ENCODE peak calls at places on chromosomes 5 and 9, in seven cellular contexts. One of them, this sample, is unnamed.

GRCh38 chr5:83313431-83313830 is 158.1 kb upstream of the VCAN start:
- DNase-seq in endothelial cell of umbilical vein: no peak
- DNase-seq in stomach: no peak
- DNase-seq in GM12892: no peak
- DNase-seq in transverse colon: no peak
- DNase-seq in GM23338: no peak
- DNase-seq in HCT116: no peak
- DNase-seq in this sample: no peak

GRCh38 chr9:98080780-98081179 is 24.2 kb downstream of the NANS start:
- DNase-seq in endothelial cell of umbilical vein: no peak
- DNase-seq in stomach: no peak
- DNase-seq in GM12892: no peak
- DNase-seq in transverse colon: no peak
- DNase-seq in GM23338: no peak
- DNase-seq in HCT116: no peak
- DNase-seq in this sample: no peak

GRCh38 chr5:34905564-34905963 is 9.7 kb downstream of the RAD1 start:
- DNase-seq in endothelial cell of umbilical vein: peak
- DNase-seq in stomach: no peak
- DNase-seq in GM12892: no peak
- DNase-seq in transverse colon: no peak
- DNase-seq in GM23338: peak
- DNase-seq in HCT116: no peak
- DNase-seq in this sample: no peak

GRCh38 chr5:175747539-175748060 is 89.7 kb downstream of the HRH2 start:
- DNase-seq in endothelial cell of umbilical vein: no peak
- DNase-seq in stomach: no peak
- DNase-seq in GM12892: no peak
- DNase-seq in transverse colon: no peak
- DNase-seq in GM23338: no peak
- DNase-seq in HCT116: no peak
- DNase-seq in this sample: no peak

GRCh38 chr5:93022211-93022610 is 558.8 kb downstream of the NR2F1-AS1 start:
- DNase-seq in endothelial cell of umbilical vein: no peak
- DNase-seq in stomach: no peak
- DNase-seq in GM12892: no peak
- DNase-seq in transverse colon: no peak
- DNase-seq in GM23338: no peak
- DNase-seq in HCT116: no peak
- DNase-seq in this sample: no peak

GRCh38 chr5:23412011-23412410 is 95.4 kb upstream of the PRDM9 start:
- DNase-seq in endothelial cell of umbilical vein: no peak
- DNase-seq in stomach: no peak
- DNase-seq in GM12892: no peak
- DNase-seq in transverse colon: no peak
- DNase-seq in GM23338: no peak
- DNase-seq in HCT116: no peak
- DNase-seq in this sample: no peak

GRCh38 chr5:2011481-2012411 is 129.0 kb upstream of the IRX4 start:
- DNase-seq in endothelial cell of umbilical vein: no peak
- DNase-seq in stomach: no peak
- DNase-seq in GM12892: no peak
- DNase-seq in transverse colon: no peak
- DNase-seq in GM23338: no peak
- DNase-seq in HCT116: no peak
- DNase-seq in this sample: no peak

GRCh38 chr5:56019306-56020272 is 24.8 kb upstream of the IL6ST start:
- DNase-seq in endothelial cell of umbilical vein: no peak
- DNase-seq in stomach: no peak
- DNase-seq in GM12892: no peak
- DNase-seq in transverse colon: no peak
- DNase-seq in GM23338: no peak
- DNase-seq in HCT116: no peak
- DNase-seq in this sample: no peak

GRCh38 chr5:112192886-112193285 is 226.2 kb downstream of the EPB41L4A start:
- DNase-seq in endothelial cell of umbilical vein: no peak
- DNase-seq in stomach: no peak
- DNase-seq in GM12892: no peak
- DNase-seq in transverse colon: no peak
- DNase-seq in GM23338: no peak
- DNase-seq in HCT116: no peak
- DNase-seq in this sample: no peak

GRCh38 chr5:56490971-56491468 is 257.9 kb upstream of the ANKRD55 start:
- DNase-seq in endothelial cell of umbilical vein: no peak
- DNase-seq in stomach: no peak
- DNase-seq in GM12892: no peak
- DNase-seq in transverse colon: no peak
- DNase-seq in GM23338: no peak
- DNase-seq in HCT116: peak
- DNase-seq in this sample: peak

GRCh38 chr5:31283326-31283725 is 89.8 kb downstream of the CDH6 start:
- DNase-seq in endothelial cell of umbilical vein: no peak
- DNase-seq in stomach: no peak
- DNase-seq in GM12892: no peak
- DNase-seq in transverse colon: no peak
- DNase-seq in GM23338: no peak
- DNase-seq in HCT116: no peak
- DNase-seq in this sample: no peak

GRCh38 chr5:31280210-31280609 is 86.7 kb downstream of the CDH6 start:
- DNase-seq in endothelial cell of umbilical vein: no peak
- DNase-seq in stomach: no peak
- DNase-seq in GM12892: no peak
- DNase-seq in transverse colon: no peak
- DNase-seq in GM23338: no peak
- DNase-seq in HCT116: no peak
- DNase-seq in this sample: no peak

DNA sequence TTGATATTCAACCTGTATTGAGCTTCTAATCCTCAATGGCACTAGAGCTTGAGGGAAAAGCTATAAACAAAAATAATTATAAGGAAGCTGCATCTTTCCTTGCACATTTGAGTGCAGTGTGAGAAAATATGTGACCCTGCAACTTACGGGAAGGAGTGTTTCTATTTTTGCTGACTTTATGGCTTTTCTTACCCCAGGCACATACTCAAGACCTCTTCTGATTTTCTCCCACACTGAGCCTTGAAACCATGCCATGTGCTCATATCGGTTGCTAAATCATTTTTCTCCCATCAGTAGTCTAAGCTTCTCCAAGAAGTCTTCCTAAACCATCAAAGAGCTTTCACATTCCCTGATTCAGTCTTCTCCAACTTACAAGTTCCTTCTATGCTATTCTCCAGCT is 91.5 kb downstream of the CDH6 start:
- DNase-seq in endothelial cell of umbilical vein: no peak
- DNase-seq in stomach: no peak
- DNase-seq in GM12892: no peak
- DNase-seq in transverse colon: no peak
- DNase-seq in GM23338: no peak
- DNase-seq in HCT116: no peak
- DNase-seq in this sample: no peak
- TF ChIP-seq POLR2AphosphoS5 in endothelial cell of umbilical vein: no peak
- TF ChIP-seq POLR2AphosphoS5 in stomach: no peak
- TF ChIP-seq POLR2AphosphoS5 in GM12892: no peak
- TF ChIP-seq POLR2AphosphoS5 in transverse colon: no peak
- TF ChIP-seq POLR2AphosphoS5 in GM23338: no peak
- TF ChIP-seq POLR2AphosphoS5 in HCT116: no peak
- TF ChIP-seq POLR2AphosphoS5 in this sample: no peak

DNA sequence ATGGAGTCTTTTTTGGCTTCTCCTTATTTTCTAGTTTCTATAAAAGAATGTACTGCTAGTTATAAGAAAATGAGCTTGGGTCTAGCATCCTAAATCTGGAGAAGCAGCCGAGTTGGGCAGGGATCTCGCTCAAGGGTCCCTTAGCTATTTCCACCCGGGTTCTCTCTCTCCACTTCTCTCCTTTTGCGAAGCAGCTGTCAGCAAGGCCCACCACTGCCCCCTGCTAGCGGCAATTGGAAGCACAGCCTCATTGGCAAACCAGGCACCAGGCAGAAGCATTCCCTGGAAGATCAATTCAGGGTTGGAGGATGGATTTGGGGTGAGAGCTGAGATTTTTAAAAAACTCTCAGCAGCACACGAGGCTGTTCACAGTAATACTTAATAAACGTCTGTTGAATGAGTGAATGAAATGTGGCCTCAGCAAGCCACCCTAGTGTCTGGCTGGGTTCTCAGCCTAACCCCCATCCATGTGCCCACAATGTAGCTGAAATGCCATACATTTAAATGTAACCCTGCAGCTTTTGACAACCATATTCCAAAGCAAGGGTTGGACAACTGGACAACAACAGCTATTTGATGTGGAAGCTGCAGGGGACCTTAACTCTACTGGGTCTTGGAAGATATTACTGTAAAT is 34.6 kb upstream of the TNIP1 start:
- DNase-seq in endothelial cell of umbilical vein: peak
- DNase-seq in stomach: peak
- DNase-seq in GM12892: peak
- DNase-seq in transverse colon: peak
- DNase-seq in GM23338: peak
- DNase-seq in HCT116: peak
- DNase-seq in this sample: peak
- TF ChIP-seq POLR2AphosphoS5 in endothelial cell of umbilical vein: no peak
- TF ChIP-seq POLR2AphosphoS5 in stomach: no peak
- TF ChIP-seq POLR2AphosphoS5 in GM12892: no peak
- TF ChIP-seq POLR2AphosphoS5 in transverse colon: no peak
- TF ChIP-seq POLR2AphosphoS5 in GM23338: no peak
- TF ChIP-seq POLR2AphosphoS5 in HCT116: no peak
- TF ChIP-seq POLR2AphosphoS5 in this sample: peak

DNA sequence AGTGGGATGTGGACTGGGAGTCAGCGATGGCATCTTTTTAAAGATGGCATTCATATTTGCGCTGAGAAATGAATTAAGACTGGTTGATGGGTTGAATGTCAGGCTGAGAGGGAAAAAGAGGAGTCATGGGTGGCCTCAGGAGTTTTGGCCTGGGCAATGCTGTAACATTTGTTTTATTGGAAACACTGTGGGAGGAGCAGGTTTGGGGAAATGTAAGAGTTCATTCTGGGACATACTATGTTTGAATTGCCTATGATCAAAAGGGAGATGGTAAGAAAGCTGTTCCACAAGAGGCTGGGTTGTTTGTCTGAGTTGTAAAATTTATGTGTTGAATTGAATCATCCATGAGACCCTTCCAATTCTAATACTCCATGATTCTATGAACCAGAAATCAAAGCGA is 194.4 kb downstream of the PLK2 start:
- DNase-seq in endothelial cell of umbilical vein: no peak
- DNase-seq in stomach: no peak
- DNase-seq in GM12892: no peak
- DNase-seq in transverse colon: no peak
- DNase-seq in GM23338: no peak
- DNase-seq in HCT116: no peak
- DNase-seq in this sample: no peak
- TF ChIP-seq POLR2AphosphoS5 in endothelial cell of umbilical vein: no peak
- TF ChIP-seq POLR2AphosphoS5 in stomach: no peak
- TF ChIP-seq POLR2AphosphoS5 in GM12892: no peak
- TF ChIP-seq POLR2AphosphoS5 in transverse colon: no peak
- TF ChIP-seq POLR2AphosphoS5 in GM23338: no peak
- TF ChIP-seq POLR2AphosphoS5 in HCT116: no peak
- TF ChIP-seq POLR2AphosphoS5 in this sample: no peak

DNA sequence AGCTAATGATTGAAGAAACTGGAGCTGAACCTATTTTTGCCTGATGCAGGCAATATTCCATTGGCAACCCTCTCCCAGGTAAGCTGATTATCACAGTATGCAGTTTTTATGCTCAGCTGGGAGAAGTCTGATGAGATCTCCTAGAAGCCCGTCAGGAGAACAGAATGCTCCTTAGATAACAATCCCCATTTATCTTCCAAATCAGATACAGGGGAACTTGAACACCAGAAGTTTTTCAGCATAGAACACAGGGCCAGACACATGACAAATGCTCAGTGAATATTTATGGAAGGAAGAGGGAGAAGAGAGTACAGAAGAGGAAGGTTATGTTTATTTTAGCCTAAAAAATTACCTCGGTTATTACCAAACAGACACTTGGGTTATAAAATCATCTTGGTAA is 37.9 kb downstream of the CFAP90 start:
- DNase-seq in endothelial cell of umbilical vein: no peak
- DNase-seq in stomach: no peak
- DNase-seq in GM12892: no peak
- DNase-seq in transverse colon: no peak
- DNase-seq in GM23338: no peak
- DNase-seq in HCT116: no peak
- DNase-seq in this sample: no peak
- TF ChIP-seq POLR2AphosphoS5 in endothelial cell of umbilical vein: no peak
- TF ChIP-seq POLR2AphosphoS5 in stomach: no peak
- TF ChIP-seq POLR2AphosphoS5 in GM12892: no peak
- TF ChIP-seq POLR2AphosphoS5 in transverse colon: no peak
- TF ChIP-seq POLR2AphosphoS5 in GM23338: no peak
- TF ChIP-seq POLR2AphosphoS5 in HCT116: no peak
- TF ChIP-seq POLR2AphosphoS5 in this sample: no peak

GRCh38 chr5:53448851-53449250 is 31.6 kb upstream of the FST start:
- DNase-seq in endothelial cell of umbilical vein: no peak
- DNase-seq in stomach: no peak
- DNase-seq in GM12892: no peak
- DNase-seq in transverse colon: no peak
- DNase-seq in GM23338: no peak
- DNase-seq in HCT116: no peak
- DNase-seq in this sample: no peak

GRCh38 chr5:53456366-53456765 is 24.1 kb upstream of the FST start:
- DNase-seq in endothelial cell of umbilical vein: no peak
- DNase-seq in stomach: no peak
- DNase-seq in GM12892: no peak
- DNase-seq in transverse colon: no peak
- DNase-seq in GM23338: no peak
- DNase-seq in HCT116: no peak
- DNase-seq in this sample: no peak

GRCh38 chr5:53453898-53454837 is 26.3 kb upstream of the FST start:
- DNase-seq in endothelial cell of umbilical vein: no peak
- DNase-seq in stomach: no peak
- DNase-seq in GM12892: no peak
- DNase-seq in transverse colon: no peak
- DNase-seq in GM23338: no peak
- DNase-seq in HCT116: no peak
- DNase-seq in this sample: no peak
- TF ChIP-seq POLR2AphosphoS5 in endothelial cell of umbilical vein: no peak
- TF ChIP-seq POLR2AphosphoS5 in stomach: no peak
- TF ChIP-seq POLR2AphosphoS5 in GM12892: no peak
- TF ChIP-seq POLR2AphosphoS5 in transverse colon: no peak
- TF ChIP-seq POLR2AphosphoS5 in GM23338: no peak
- TF ChIP-seq POLR2AphosphoS5 in HCT116: no peak
- TF ChIP-seq POLR2AphosphoS5 in this sample: no peak

GRCh38 chr5:96123418-96123817 is 161.8 kb upstream of the ELL2 start:
- DNase-seq in endothelial cell of umbilical vein: no peak
- DNase-seq in stomach: no peak
- DNase-seq in GM12892: no peak
- DNase-seq in transverse colon: no peak
- DNase-seq in GM23338: no peak
- DNase-seq in HCT116: no peak
- DNase-seq in this sample: no peak
- TF ChIP-seq POLR2AphosphoS5 in endothelial cell of umbilical vein: no peak
- TF ChIP-seq POLR2AphosphoS5 in stomach: no peak
- TF ChIP-seq POLR2AphosphoS5 in GM12892: no peak
- TF ChIP-seq POLR2AphosphoS5 in transverse colon: no peak
- TF ChIP-seq POLR2AphosphoS5 in GM23338: no peak
- TF ChIP-seq POLR2AphosphoS5 in HCT116: no peak
- TF ChIP-seq POLR2AphosphoS5 in this sample: no peak